ENCODE peak calls at places on chromosomes 16 and 17, in eight cellular contexts. N is A549, O is SK-N-SH, V is WTC11, W is H1, Q is GM12878, D is HepG2, H is K562. F is an unnamed sample.

GRCh38 chr17:694239-694638 is 20.4 kb downstream of the VPS53 start:
- DNase-seq in H (no peak), D (no peak), W (no peak), O (no peak), V (no peak), N (peak), Q (no peak), F (peak)

GRCh38 chr17:73642659-73643011 is 1.6 kb downstream of the SDK2 start:
- DNase-seq in N (no peak), H (no peak), V (no peak), W (no peak), D (no peak), O (no peak), Q (no peak), F (no peak)

GRCh38 chr17:50264263-50265113 is 9.8 kb upstream of the TMEM92 start:
- DNase-seq in V (no peak), D (no peak), O (peak), N (no peak), H (no peak), Q (no peak), W (peak), F (peak)

GRCh38 chr16:73846292-73846849 is 450.2 kb upstream of the PSMD7 start:
- DNase-seq in H (no peak), D (no peak), Q (no peak), V (peak), W (peak), O (peak), N (no peak), F (no peak)

GRCh38 chr16:57263585-57264351 is 18.7 kb downstream of the ARL2BP start:
- DNase-seq in O (peak), N (no peak), D (no peak), Q (no peak), H (no peak), V (no peak), W (no peak), F (no peak)

GRCh38 chr17:19867654-19868395 is at the start of gene ULK2:
- DNase-seq in Q (no peak), H (no peak), O (peak), N (peak), D (no peak), W (peak), V (peak), F (peak)

GRCh38 chr16:85555549-85556455 is 57.3 kb upstream of the GSE1 start:
- DNase-seq in W (peak), O (peak), N (peak), Q (no peak), D (peak), H (peak), V (peak), F (no peak)

GRCh38 chr17:45230787-45231480 is 9.2 kb downstream of the FMNL1 start:
- DNase-seq in H (no peak), W (no peak), V (no peak), Q (no peak), O (peak), D (no peak), N (no peak), F (peak)

GRCh38 chr17:14196337-14196997 is 40.2 kb downstream of the CDRT15 start:
- DNase-seq in O (no peak), D (no peak), H (no peak), Q (no peak), W (no peak), N (no peak), V (no peak), F (no peak)

GRCh38 chr17:32525116-32525515 is 38.3 kb downstream of the CDK5R1 start:
- DNase-seq in W (no peak), N (no peak), Q (no peak), V (no peak), H (no peak), O (no peak), D (no peak), F (peak)

GRCh38 chr16:87534030-87534653 is 41.3 kb upstream of the ZCCHC14 start:
- DNase-seq in N (no peak), H (no peak), O (no peak), Q (no peak), V (no peak), D (no peak), W (no peak), F (peak)

GRCh38 chr16:2166263-2167080 is 10.9 kb downstream of the TRAF7 start:
- DNase-seq in O (no peak), H (no peak), W (no peak), D (no peak), Q (no peak), V (no peak), N (no peak), F (no peak)

GRCh38 chr16:8863594-8864424 is 5.0 kb downstream of the CARHSP1 start:
- DNase-seq in W (no peak), N (no peak), V (peak), Q (no peak), H (peak), D (peak), O (no peak), F (no peak)
- TF ChIP-seq USF2 in W (no peak), N (no peak), V (no peak), Q (no peak), H (no peak), D (no peak), O (no peak), F (no peak)

DNA sequence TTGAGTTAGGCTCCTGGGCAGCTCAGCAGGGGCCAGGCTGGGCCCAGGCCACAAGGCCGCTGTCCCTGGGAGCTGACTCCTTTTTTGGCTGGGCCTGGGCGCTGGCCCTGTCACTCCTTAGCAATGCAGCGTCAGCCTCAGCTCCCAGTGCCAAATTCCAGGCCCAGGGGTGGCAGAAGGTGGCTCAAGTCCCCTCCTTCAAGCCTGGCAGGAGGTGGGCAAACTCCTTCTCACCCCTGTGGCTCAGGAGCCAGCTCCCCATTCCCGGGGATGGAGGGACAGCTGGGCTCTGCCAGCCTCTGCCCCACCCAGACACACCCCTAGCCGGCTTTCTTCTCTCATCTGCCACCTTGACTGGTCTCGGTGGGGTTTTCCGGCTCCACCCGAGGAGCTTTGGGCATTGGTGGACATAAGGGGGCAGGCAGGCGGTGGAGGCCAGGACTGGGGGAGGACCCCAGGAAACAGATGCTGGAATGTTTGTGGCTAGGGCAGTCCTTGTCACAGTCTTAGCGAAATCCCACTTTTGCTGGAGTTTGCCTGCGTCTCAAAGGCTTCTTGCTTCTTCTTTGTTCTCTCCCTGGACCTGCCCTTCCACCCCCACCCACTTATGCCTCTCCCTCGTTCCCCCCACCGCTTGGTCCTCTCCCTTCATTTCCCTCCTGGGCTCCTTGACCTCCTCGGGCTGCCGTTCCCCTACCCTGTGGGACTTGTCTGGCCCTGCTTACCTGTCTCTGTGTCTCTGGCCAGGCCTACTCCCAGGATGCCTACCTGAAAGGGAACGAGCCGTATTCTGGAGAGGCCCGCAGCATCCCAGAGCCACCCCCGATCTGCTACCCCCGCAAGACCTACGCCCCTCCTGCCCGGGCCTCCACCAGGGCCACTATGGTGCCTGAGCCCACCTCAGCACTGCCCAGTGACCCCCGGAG is 37.4 kb downstream of the ARHGAP23 start:
- DNase-seq in V (no peak), W (no peak), H (peak), D (no peak), Q (no peak), N (no peak), O (peak), F (peak)
- TF ChIP-seq USF2 in V (no peak), W (no peak), H (no peak), D (no peak), Q (no peak), N (no peak), O (no peak), F (no peak)

DNA sequence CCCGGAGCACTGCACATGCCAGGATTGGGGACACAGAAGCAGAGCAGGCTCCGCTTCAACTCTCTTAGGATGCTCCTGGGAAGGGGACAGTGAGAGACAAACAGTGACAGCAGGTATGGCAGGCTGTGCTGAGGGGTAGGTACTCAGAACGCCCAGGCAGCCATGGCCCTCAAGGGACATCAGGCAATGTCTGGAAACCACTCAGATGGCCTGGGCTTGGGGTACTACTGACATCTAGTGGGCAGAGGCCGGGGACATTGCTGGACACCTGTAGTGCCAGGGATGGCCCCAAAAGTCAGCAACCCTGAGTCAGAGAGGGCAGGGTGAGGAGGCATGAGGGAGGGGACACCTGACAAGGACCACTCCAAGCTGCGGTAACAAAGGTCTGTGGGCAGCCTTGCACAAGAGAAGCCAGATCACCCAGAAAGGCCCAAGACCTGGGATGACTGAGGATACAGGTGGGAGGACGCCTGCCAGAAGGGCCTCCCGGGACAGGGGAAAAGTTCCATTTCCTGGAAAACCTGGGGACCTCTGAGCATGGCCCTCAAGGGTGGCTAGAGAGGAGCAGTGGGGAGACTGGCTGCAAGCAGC is 21.2 kb downstream of the PEMT start:
- DNase-seq in V (peak), W (peak), N (peak), Q (no peak), O (peak), H (no peak), D (peak), F (peak)
- TF ChIP-seq USF2 in V (no peak), W (no peak), N (no peak), Q (no peak), O (no peak), H (no peak), D (no peak), F (no peak)

GRCh38 chr17:16991349-16992009 is 19.6 kb upstream of the TNFRSF13B start:
- DNase-seq in Q (no peak), D (peak), V (peak), W (peak), H (peak), N (peak), O (peak), F (peak)
- TF ChIP-seq USF2 in Q (no peak), D (no peak), V (no peak), W (no peak), H (no peak), N (no peak), O (no peak), F (no peak)

GRCh38 chr16:67415872-67416793 is at the start of gene ZDHHC1:
- DNase-seq in W (peak), Q (no peak), O (peak), N (peak), D (no peak), H (peak), V (peak), F (peak)
- TF ChIP-seq USF2 in W (no peak), Q (no peak), O (no peak), N (no peak), D (no peak), H (no peak), V (no peak), F (no peak)

GRCh38 chr16:72657164-72657563 is 390.8 kb downstream of the ZFHX3 start:
- DNase-seq in H (no peak), V (no peak), W (no peak), N (no peak), O (no peak), Q (no peak), D (no peak), F (no peak)
- TF ChIP-seq USF2 in H (no peak), V (no peak), W (no peak), N (no peak), O (no peak), Q (no peak), D (no peak), F (no peak)

GRCh38 chr17:17364338-17364667 is 61.1 kb downstream of the NT5M start:
- DNase-seq in Q (no peak), N (no peak), D (no peak), O (no peak), V (no peak), H (no peak), W (no peak), F (no peak)

GRCh38 chr17:17366235-17366634 is 63.1 kb downstream of the NT5M start:
- DNase-seq in W (no peak), V (no peak), H (no peak), Q (no peak), N (no peak), O (no peak), D (no peak), F (no peak)

GRCh38 chr17:17365476-17366110 is 62.4 kb downstream of the NT5M start:
- DNase-seq in N (no peak), V (no peak), O (no peak), Q (no peak), D (no peak), H (no peak), W (no peak), F (no peak)

GRCh38 chr17:17367931-17368330 is 64.8 kb downstream of the NT5M start:
- DNase-seq in H (no peak), V (no peak), D (no peak), N (no peak), W (no peak), Q (no peak), O (peak), F (peak)

DNA sequence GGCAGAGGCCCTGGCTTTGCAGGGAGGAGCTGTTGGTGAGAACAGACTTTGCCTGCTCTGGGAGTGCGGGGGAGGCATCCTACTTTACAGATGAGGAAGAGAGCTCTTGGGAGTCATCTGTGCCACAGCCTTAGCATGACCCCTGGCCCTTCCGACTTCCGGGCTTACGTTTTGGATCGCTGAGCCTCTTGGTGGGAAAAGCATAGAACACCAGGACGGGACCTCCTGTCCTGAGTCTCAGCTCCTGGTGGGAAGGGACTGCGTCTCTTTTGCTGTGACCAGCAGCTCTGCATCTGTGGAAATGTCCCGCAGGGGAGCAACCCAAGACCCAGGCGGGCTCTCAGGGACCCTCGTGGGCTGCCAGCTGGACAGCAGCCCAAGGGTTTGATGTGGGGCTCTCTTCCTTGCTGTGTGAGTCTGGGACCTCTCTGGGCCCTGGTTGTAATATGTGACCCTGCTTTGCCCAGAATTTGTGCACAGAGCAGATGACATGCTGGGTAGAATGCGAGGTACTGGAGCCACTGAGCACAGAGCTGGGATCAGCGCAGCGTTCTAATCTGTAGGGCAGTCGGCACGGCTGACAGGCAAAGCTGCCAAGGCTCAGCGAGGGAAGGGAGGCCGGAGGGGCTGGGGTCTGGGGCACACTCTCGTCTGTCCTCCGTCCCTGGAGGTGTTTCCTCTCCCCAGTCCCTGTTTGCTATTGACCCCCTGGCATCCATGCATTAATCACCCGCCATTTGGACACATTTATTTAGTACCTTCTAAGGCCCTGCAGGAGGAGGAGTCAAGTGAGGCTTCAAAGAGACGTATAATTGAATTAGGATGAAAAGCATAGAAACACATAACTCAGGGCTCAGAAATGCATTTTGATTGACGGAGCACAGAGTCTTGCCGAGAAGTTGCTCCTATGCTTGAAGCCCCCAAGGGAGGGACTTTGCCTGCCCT is 64.0 kb downstream of the NT5M start:
- DNase-seq in D (no peak), Q (no peak), V (no peak), W (no peak), O (no peak), H (no peak), N (no peak), F (no peak)
- TF ChIP-seq USF2 in D (no peak), Q (no peak), V (no peak), W (no peak), O (no peak), H (no peak), N (no peak), F (no peak)